ENCODE peak calls at places on chromosome 22, in five cellular contexts. F, V, L, E and S are unnamed samples. For H3K27me3, the result is how much of the 10 kb centered on the place peaks cover.

GRCh38 chr22:44161673-44162072 is 19.1 kb upstream of the PARVG start:
- DNase-seq in V (no peak), L (no peak), F (no peak), E (no peak), S (no peak)

GRCh38 chr22:38923463-38924196 is 33.8 kb upstream of the APOBEC3A start:
- DNase-seq in E (peak), L (peak), F (no peak), V (peak), S (peak)

GRCh38 chr22:43433904-43434600 is 22.2 kb downstream of the MPPED1 start:
- DNase-seq in E (no peak), F (no peak), L (no peak), V (no peak), S (no peak)

GRCh38 chr22:46829140-46829891 is 66.9 kb downstream of the TBC1D22A start:
- DNase-seq in F (no peak), V (no peak), E (no peak), L (no peak), S (peak)

GRCh38 chr22:41925783-41926460 is 684 bp downstream of the TNFRSF13C start:
- DNase-seq in L (peak), F (peak), V (peak), E (no peak), S (no peak)

GRCh38 chr22:17272511-17272991 is 53.3 kb upstream of the ADA2 start:
- DNase-seq in F (peak), L (peak), E (no peak), V (no peak), S (no peak)

GRCh38 chr22:39748877-39749276 is 144.7 kb downstream of the ENTHD1 start:
- DNase-seq in L (no peak), E (no peak), F (no peak), V (no peak), S (no peak)

GRCh38 chr22:42080287-42080686 is 787 bp downstream of the SMDT1 start:
- DNase-seq in L (peak), E (no peak), F (peak), V (peak), S (no peak)

GRCh38 chr22:35638408-35638807 is 9.8 kb upstream of the APOL6 start:
- DNase-seq in V (no peak), F (peak), L (no peak), E (no peak), S (no peak)

GRCh38 chr22:35611891-35612576 is 5.1 kb downstream of the MB start:
- DNase-seq in F (no peak), V (no peak), L (no peak), E (no peak), S (no peak)

GRCh38 chr22:16601437-16602223 is 9.0 kb upstream of the CCT8L2 start:
- DNase-seq in F (no peak), L (peak), E (no peak), V (peak), S (no peak)

GRCh38 chr22:16586991-16587390 is 5.6 kb downstream of the CCT8L2 start:
- DNase-seq in F (no peak), E (no peak), V (no peak), L (no peak), S (no peak)

GRCh38 chr22:17903564-17904295 is 120.6 kb downstream of the MICAL3 start:
- DNase-seq in F (no peak), L (peak), V (no peak), E (no peak), S (no peak)

GRCh38 chr22:43832393-43833265 is 20.5 kb upstream of the EFCAB6 start:
- DNase-seq in L (no peak), F (no peak), V (no peak), E (no peak), S (no peak)

GRCh38 chr22:43883012-43883661 is 8.7 kb downstream of the PNPLA5 start:
- DNase-seq in L (peak), V (no peak), F (peak), E (peak), S (peak)

GRCh38 chr22:38754247-38755154 is 1.3 kb downstream of the SUN2 start:
- DNase-seq in E (no peak), V (peak), F (peak), L (peak), S (no peak)

GRCh38 chr22:46631113-46631512 is 10.9 kb downstream of the GRAMD4 start:
- DNase-seq in F (no peak), E (no peak), L (no peak), V (no peak), S (no peak)

GRCh38 chr22:39246217-39246616 is 1.4 kb upstream of the PDGFB start:
- DNase-seq in L (no peak), F (no peak), V (no peak), E (no peak), S (no peak)

GRCh38 chr22:39290248-39290720 is 29.1 kb downstream of the RPL3 start:
- DNase-seq in F (no peak), V (no peak), E (peak), L (no peak), S (no peak)

GRCh38 chr22:35154937-35155387 is 89.0 kb downstream of the ISX start:
- DNase-seq in V (peak), L (peak), F (peak), E (peak), S (peak)

GRCh38 chr22:17829691-17830040 is 55.4 kb upstream of the BID start:
- DNase-seq in V (no peak), E (no peak), L (no peak), F (no peak), S (no peak)

GRCh38 chr22:38751422-38752346 is 4.1 kb downstream of the SUN2 start:
- DNase-seq in L (no peak), F (no peak), V (no peak), E (no peak), S (no peak)

GRCh38 chr22:40533712-40534378 is 102.7 kb downstream of the MRTFA start:
- DNase-seq in F (no peak), V (no peak), L (peak), E (no peak), S (no peak)

GRCh38 chr22:44535362-44536095 is 37.5 kb upstream of the RTL6 start:
- DNase-seq in F (no peak), E (no peak), L (no peak), V (no peak), S (no peak)

GRCh38 chr22:50738649-50739227 is 734 bp downstream of the ACR start:
- DNase-seq in F (no peak), L (no peak), V (peak), E (no peak), S (no peak)

GRCh38 chr22:47561766-47562165 is 799.3 kb downstream of the TBC1D22A start:
- DNase-seq in F (no peak), L (no peak), E (no peak), V (no peak), S (no peak)

GRCh38 chr22:47209547-47210023 is 447.1 kb downstream of the TBC1D22A start:
- DNase-seq in L (no peak), E (no peak), F (peak), V (no peak), S (no peak)

GRCh38 chr22:42726811-42727210 is 6.1 kb upstream of the A4GALT start:
- DNase-seq in L (no peak), E (no peak), V (no peak), F (no peak), S (no peak)

GRCh38 chr22:50673231-50674126 is 856 bp downstream of the SHANK3 start:
- DNase-seq in V (no peak), F (no peak), E (no peak), L (peak), S (no peak)

GRCh38 chr22:43754176-43754575 is 57.9 kb downstream of the EFCAB6 start:
- DNase-seq in L (no peak), V (no peak), E (no peak), F (no peak), S (no peak)

GRCh38 chr22:39526736-39527171 is 5.8 kb downstream of the RPS19BP1 start:
- DNase-seq in E (no peak), V (no peak), F (no peak), L (no peak), S (no peak)

GRCh38 chr22:39351689-39352214 is 2.0 kb downstream of the SYNGR1 start:
- DNase-seq in L (peak), V (no peak), E (no peak), F (no peak), S (no peak)

GRCh38 chr22:44162960-44163359 is 17.8 kb upstream of the PARVG start:
- DNase-seq in V (no peak), E (no peak), F (no peak), L (no peak), S (no peak)

GRCh38 chr22:32103648-32104326 is 55.3 kb downstream of the C22orf42 start:
- DNase-seq in L (peak), F (no peak), E (peak), V (no peak), S (no peak)

GRCh38 chr22:35524966-35525686 is 15.5 kb upstream of the RASD2 start:
- DNase-seq in F (no peak), E (no peak), L (no peak), V (no peak), S (no peak)

GRCh38 chr22:27876684-27877083 is 42.4 kb downstream of the PITPNB start:
- DNase-seq in V (no peak), F (no peak), E (no peak), L (no peak), S (no peak)

GRCh38 chr22:41256254-41256897 is 15.6 kb upstream of the CHADL start:
- DNase-seq in L (no peak), F (no peak), E (no peak), V (no peak), S (peak)

GRCh38 chr22:35299217-35299716 is 427 bp upstream of the TOM1 start:
- DNase-seq in F (no peak), L (no peak), V (no peak), E (no peak), S (no peak)

GRCh38 chr22:46534177-46534776 is 3.1 kb downstream of the CELSR1 start:
- DNase-seq in F (no peak), L (no peak), E (no peak), V (no peak), S (no peak)

GRCh38 chr22:32265882-32266767 is 11.0 kb upstream of the SLC5A4 start:
- DNase-seq in L (peak), F (peak), V (peak), E (peak), S (peak)

GRCh38 chr22:22397292-22397870 is 111.2 kb downstream of the ZNF280B start:
- DNase-seq in L (peak), E (peak), V (no peak), F (no peak), S (peak)

GRCh38 chr22:22395230-22395629 is 113.3 kb downstream of the ZNF280B start:
- DNase-seq in F (no peak), L (no peak), V (no peak), E (no peak), S (no peak)

GRCh38 chr22:22397875-22398524 is 110.5 kb downstream of the ZNF280B start:
- DNase-seq in F (no peak), L (no peak), V (no peak), E (no peak), S (no peak)

GRCh38 chr22:22398530-22399327 is 109.8 kb downstream of the ZNF280B start:
- DNase-seq in F (no peak), E (no peak), V (no peak), L (no peak), S (no peak)

DNA sequence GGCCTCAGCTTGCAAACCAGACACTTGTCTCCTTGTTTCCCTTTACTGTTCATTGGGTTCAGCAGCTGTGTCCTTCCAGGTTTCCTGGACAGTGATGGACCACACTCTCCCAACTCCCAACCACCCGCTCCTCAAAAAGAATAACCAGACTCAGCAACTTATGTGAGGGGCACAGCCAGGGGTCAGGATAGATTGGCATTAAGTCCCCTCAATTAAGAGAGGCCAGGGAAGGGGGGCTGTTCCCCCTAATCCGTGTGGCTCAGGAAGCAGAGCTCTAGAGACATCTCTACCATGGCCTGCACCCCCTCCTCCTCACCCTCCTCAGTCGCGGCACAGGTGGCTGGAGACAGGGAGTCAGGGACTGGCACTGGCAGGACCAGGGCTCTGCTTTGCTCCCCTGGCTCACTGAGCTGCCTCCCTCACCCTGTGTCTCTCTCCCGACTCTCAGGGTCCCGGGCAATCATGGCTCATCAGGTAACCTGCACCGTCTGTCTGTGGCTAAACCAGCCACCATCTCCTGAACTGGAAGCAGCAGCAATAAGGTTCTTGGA is 111.7 kb downstream of the ZNF280B start:
- DNase-seq in E (no peak), V (no peak), F (no peak), L (no peak), S (no peak)
- H3K27me3 ChIP-seq in E (under half), V (under half), F (under half), L (half or more), S (under half)

GRCh38 chr22:37352481-37352880 is 70.2 kb downstream of the CYTH4 start:
- DNase-seq in E (no peak), L (no peak), V (no peak), F (no peak), S (no peak)
- TF ChIP-seq CTCF in E (no peak), L (no peak), V (no peak), F (no peak), S (no peak)

DNA sequence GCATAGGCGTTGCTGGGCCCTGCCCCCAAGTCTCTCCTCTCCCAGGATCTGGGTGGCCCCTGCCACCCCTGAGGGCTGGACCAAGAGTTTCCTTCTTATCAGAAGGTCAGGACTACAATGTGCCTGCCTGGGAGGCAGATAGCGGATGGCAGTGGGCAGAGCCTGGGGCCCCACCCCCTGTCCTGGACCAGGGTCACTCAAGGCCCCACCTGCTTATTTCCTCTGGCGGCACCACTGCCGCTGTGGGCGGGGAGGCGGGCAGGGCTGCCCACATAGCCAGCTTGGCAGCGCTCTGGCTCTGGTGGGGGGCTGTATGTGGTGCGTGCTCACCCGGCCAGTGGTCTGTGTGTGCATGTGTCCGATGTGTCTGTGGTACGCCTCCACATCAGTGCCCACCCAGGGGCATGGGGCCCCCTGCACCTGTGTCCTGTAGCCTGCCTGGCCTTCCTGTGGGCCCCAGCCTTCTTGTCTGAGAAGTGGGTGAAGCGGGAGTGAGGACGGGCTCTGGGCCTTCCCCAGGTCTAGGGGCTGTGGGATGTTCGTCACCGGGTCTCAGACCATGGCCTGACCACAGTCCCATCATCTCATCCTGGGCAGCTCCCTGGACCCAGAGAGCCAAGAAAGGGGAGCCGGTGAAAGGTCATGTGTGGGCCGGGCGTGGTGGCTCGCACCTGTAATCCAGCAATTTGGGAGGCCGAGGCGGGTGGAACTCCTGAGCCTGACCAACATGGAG is 3.0 kb downstream of the GAS2L1 start:
- DNase-seq in V (peak), E (no peak), F (no peak), L (no peak), S (no peak)
- H3K4me3 ChIP-seq in V (no peak), E (no peak), F (no peak), L (no peak), S (no peak)

GRCh38 chr22:20650294-20651207 is 123.4 kb upstream of the SERPIND1 start:
- DNase-seq in L (no peak), E (no peak), V (no peak), F (peak), S (no peak)
- H3K27me3 ChIP-seq in L (under half), E (under half), V (under half), F (under half), S (under half)

GRCh38 chr22:49548356-49549202 is 279.1 kb downstream of the BRD1 start:
- DNase-seq in F (peak), V (no peak), L (no peak), E (no peak), S (no peak)
- TF ChIP-seq CTCF in F (no peak), V (no peak), L (no peak), E (peak), S (no peak)

GRCh38 chr22:19620742-19621371 is 93.4 kb upstream of the SEPTIN5 start:
- DNase-seq in F (no peak), L (no peak), V (no peak), E (no peak), S (no peak)
- H3K4me3 ChIP-seq in F (no peak), L (no peak), V (no peak), E (no peak), S (no peak)

GRCh38 chr22:33850724-33851123 is 69.6 kb downstream of the LARGE1 start:
- DNase-seq in V (no peak), L (peak), F (no peak), E (no peak), S (no peak)
- H3K27me3 ChIP-seq in V (under half), L (under half), F (under half), E (under half), S (under half)

GRCh38 chr22:24089951-24090350 is 78.8 kb downstream of the CABIN1 start:
- DNase-seq in F (peak), V (no peak), L (no peak), E (no peak), S (no peak)

GRCh38 chr22:24090581-24090980 is 79.5 kb downstream of the CABIN1 start:
- DNase-seq in V (no peak), F (peak), L (no peak), E (no peak), S (no peak)

GRCh38 chr22:24087071-24087795 is 76.1 kb downstream of the CABIN1 start:
- DNase-seq in F (peak), V (no peak), L (no peak), E (no peak), S (no peak)

GRCh38 chr22:24086310-24086709 is 75.2 kb downstream of the CABIN1 start:
- DNase-seq in E (no peak), F (peak), V (no peak), L (no peak), S (no peak)

GRCh38 chr22:24088796-24089195 is 77.7 kb downstream of the CABIN1 start:
- DNase-seq in F (no peak), E (no peak), L (peak), V (no peak), S (no peak)
- TF ChIP-seq CTCF in F (no peak), E (no peak), L (no peak), V (no peak), S (no peak)

DNA sequence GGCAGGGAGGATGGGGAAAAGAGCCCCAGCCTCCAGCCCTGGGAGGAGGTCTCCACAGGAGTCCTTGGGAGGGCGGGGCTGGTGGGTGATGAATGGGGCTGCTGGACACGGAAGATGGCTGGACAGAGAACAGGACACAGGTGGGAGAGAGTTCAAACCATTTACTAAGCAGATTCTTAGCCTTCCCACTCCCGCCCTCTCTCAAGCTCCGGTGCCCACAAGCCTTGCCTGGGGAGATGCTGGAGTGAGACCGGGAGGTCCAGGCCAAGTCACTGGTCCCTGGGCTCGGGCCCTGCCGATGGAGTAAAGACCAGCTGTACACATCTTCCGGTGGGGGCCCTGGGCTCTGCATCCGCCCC is 1.4 kb downstream of the CLDN5 start:
- DNase-seq in V (no peak), E (no peak), L (no peak), F (no peak), S (no peak)
- H3K4me3 ChIP-seq in V (no peak), E (no peak), L (peak), F (peak), S (no peak)

GRCh38 chr22:48920776-48921241 is 906.9 kb downstream of the BRD1 start:
- DNase-seq in E (no peak), F (no peak), V (no peak), L (no peak), S (no peak)
- H3K27me3 ChIP-seq in E (under half), F (under half), V (under half), L (under half), S (under half)